ENCODE peak calls at places on chromosome 20, in six cellular contexts. G is AG04450, K is tibial artery, H is hepatocyte, Q is cardiac muscle cell, N is psoas muscle. I is an unnamed sample.
A peak's percentile ranks its signal among the peaks of the same experiment; 100 is the strongest.

GRCh38 chr20:56004611-56005388 is 519 bp downstream of the CBLN4 start:
- DNase-seq in G (no peak), K (no peak), H (no peak), Q (no peak), N (no peak), I (no peak)

GRCh38 chr20:24018796-24019195 is 30.2 kb upstream of the GGTLC1 start:
- DNase-seq in G (no peak), K (no peak), H (peak; percentile 9), Q (no peak), N (no peak), I (peak; percentile 64)

GRCh38 chr20:59273699-59274380 is 26.6 kb upstream of the EDN3 start:
- DNase-seq in G (no peak), K (no peak), H (no peak), Q (no peak), N (no peak), I (no peak)

GRCh38 chr20:6756961-6757595 is 10.4 kb upstream of the BMP2 start:
- DNase-seq in G (no peak), K (no peak), H (no peak), Q (no peak), N (no peak), I (no peak)

GRCh38 chr20:24836900-24837299 is 112.2 kb upstream of the CST7 start:
- DNase-seq in G (no peak), K (no peak), H (no peak), Q (no peak), N (no peak), I (no peak)

GRCh38 chr20:25207960-25208534 is 12.5 kb downstream of the ENTPD6 start:
- DNase-seq in G (no peak), K (no peak), H (no peak), Q (no peak), N (no peak), I (no peak)

GRCh38 chr20:32128167-32128566 is 18.7 kb downstream of the TM9SF4 start:
- DNase-seq in G (no peak), K (no peak), H (no peak), Q (no peak), N (no peak), I (no peak)

GRCh38 chr20:17565164-17565845 is 4.6 kb upstream of the DSTN start:
- DNase-seq in G (no peak), K (no peak), H (no peak), Q (no peak), N (no peak), I (no peak)

GRCh38 chr20:13458860-13459451 is 179.8 kb downstream of the TASP1 start:
- DNase-seq in G (no peak), K (no peak), H (peak; percentile 24), Q (peak; percentile 66), N (no peak), I (no peak)

GRCh38 chr20:48294196-48294595 is 508.9 kb upstream of the SULF2 start:
- DNase-seq in G (no peak), K (no peak), H (no peak), Q (peak; percentile 86), N (no peak), I (no peak)

GRCh38 chr20:61478611-61479305 is 226.7 kb downstream of the CDH4 start:
- DNase-seq in G (no peak), K (no peak), H (no peak), Q (no peak), N (no peak), I (no peak)

GRCh38 chr20:61483336-61484067 is 231.4 kb downstream of the CDH4 start:
- DNase-seq in G (no peak), K (no peak), H (no peak), Q (no peak), N (no peak), I (no peak)

GRCh38 chr20:61480158-61480825 is 228.2 kb downstream of the CDH4 start:
- DNase-seq in G (no peak), K (no peak), H (no peak), Q (no peak), N (no peak), I (no peak)

GRCh38 chr20:61482901-61483300 is 230.8 kb downstream of the CDH4 start:
- DNase-seq in G (no peak), K (no peak), H (no peak), Q (no peak), N (no peak), I (no peak)

DNA sequence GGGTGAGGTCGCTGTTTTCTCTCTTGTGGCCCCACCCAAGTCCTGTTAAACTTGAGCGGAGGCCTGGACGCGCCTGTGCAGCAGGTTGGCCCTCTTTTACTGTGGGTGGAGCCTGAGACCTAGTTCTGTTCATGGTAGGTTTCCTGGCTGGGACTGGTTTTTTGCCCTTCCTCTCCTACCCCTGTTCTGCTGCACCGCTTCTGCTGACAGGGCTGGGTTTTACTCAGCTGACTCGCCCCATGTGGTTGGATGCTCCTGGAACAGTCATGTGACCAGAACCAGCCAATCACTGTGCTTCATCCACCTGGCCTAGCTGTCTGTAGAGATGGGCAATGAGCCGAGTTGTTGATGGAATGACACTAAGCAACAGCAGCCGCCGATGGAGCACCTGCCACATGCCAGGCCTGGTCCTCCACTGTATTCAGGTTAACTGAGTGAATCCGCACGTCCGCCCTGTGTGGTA is 230.4 kb downstream of the CDH4 start:
- DNase-seq in G (no peak), K (no peak), H (no peak), Q (no peak), N (no peak), I (peak; percentile 22)
- H3K27ac ChIP-seq in G (no peak overlapping the region), K (no peak overlapping the region), H (no peak overlapping the region), Q (no peak overlapping the region), N (no peak overlapping the region), I (no peak overlapping the region)

GRCh38 chr20:20555838-20556237 is 156.6 kb downstream of the RALGAPA2 start:
- DNase-seq in G (no peak), K (no peak), H (no peak), Q (no peak), N (no peak), I (no peak)
- H3K27ac ChIP-seq in G (no peak overlapping the region), K (no peak overlapping the region), H (no peak overlapping the region), Q (no peak overlapping the region), N (no peak overlapping the region), I (no peak overlapping the region)

GRCh38 chr20:1389703-1390385 is 3.0 kb downstream of the FKBP1A start:
- DNase-seq in G (no peak), K (no peak), H (no peak), Q (peak; percentile 52), N (no peak), I (no peak)

GRCh38 chr20:1386323-1386722 is 6.5 kb downstream of the FKBP1A start:
- DNase-seq in G (no peak), K (no peak), H (no peak), Q (no peak), N (no peak), I (no peak)

GRCh38 chr20:1388253-1388652 is 4.6 kb downstream of the FKBP1A start:
- DNase-seq in G (no peak), K (no peak), H (no peak), Q (no peak), N (no peak), I (no peak)

GRCh38 chr20:1390552-1391403 is 2.1 kb downstream of the FKBP1A start:
- DNase-seq in G (no peak), K (no peak), H (no peak), Q (no peak), N (no peak), I (no peak)

GRCh38 chr20:1388706-1389483 is 4.0 kb downstream of the FKBP1A start:
- DNase-seq in G (no peak), K (no peak), H (no peak), Q (no peak), N (no peak), I (no peak)
- H3K27ac ChIP-seq in G (no peak overlapping the region), K (no peak overlapping the region), H (no peak overlapping the region), Q (no peak overlapping the region), N (no peak overlapping the region), I (peak overlapping the region; percentile 67)

GRCh38 chr20:63635431-63636141 is 8.7 kb upstream of the GMEB2 start:
- DNase-seq in G (no peak), K (no peak), H (no peak), Q (no peak), N (no peak), I (no peak)
- H3K27ac ChIP-seq in G (no peak overlapping the region), K (no peak overlapping the region), H (no peak overlapping the region), Q (no peak overlapping the region), N (no peak overlapping the region), I (no peak overlapping the region)

GRCh38 chr20:37914367-37914671 is 11.4 kb downstream of the VSTM2L start:
- DNase-seq in G (no peak), K (no peak), H (no peak), Q (no peak), N (no peak), I (no peak)
- H3K27ac ChIP-seq in G (no peak overlapping the region), K (no peak overlapping the region), H (no peak overlapping the region), Q (peak overlapping the region; percentile 92), N (no peak overlapping the region), I (no peak overlapping the region)

GRCh38 chr20:53679597-53680309 is 86.1 kb upstream of the ZNF217 start:
- DNase-seq in G (no peak), K (no peak), H (no peak), Q (no peak), N (no peak), I (no peak)
- H3K27ac ChIP-seq in G (no peak overlapping the region), K (no peak overlapping the region), H (peak overlapping the region; percentile 84), Q (peak overlapping the region; percentile 65), N (no peak overlapping the region), I (no peak overlapping the region)

DNA sequence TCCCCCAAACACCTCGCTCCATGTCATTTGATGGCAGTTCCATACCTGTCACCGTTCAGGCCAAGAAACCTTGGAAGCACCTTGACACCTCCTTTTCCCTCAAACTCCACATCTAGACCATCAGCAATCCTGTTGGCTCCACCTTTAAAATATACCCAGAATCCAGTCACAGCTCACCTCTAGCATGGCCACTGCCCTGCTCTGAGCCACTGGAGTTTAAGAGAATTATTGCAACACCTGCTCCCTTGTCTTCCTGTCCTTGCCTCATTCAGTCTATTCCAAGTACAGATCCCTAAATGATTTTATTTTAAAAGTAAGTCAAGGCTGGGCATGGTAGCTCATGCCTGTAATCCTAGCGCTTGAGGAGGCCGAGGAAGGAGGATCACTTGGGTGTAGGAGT is 11.6 kb upstream of the TRIB3 start:
- DNase-seq in G (no peak), K (no peak), H (no peak), Q (no peak), N (no peak), I (no peak)
- H3K27ac ChIP-seq in G (no peak overlapping the region), K (no peak overlapping the region), H (no peak overlapping the region), Q (no peak overlapping the region), N (no peak overlapping the region), I (peak overlapping the region; percentile 100)

DNA sequence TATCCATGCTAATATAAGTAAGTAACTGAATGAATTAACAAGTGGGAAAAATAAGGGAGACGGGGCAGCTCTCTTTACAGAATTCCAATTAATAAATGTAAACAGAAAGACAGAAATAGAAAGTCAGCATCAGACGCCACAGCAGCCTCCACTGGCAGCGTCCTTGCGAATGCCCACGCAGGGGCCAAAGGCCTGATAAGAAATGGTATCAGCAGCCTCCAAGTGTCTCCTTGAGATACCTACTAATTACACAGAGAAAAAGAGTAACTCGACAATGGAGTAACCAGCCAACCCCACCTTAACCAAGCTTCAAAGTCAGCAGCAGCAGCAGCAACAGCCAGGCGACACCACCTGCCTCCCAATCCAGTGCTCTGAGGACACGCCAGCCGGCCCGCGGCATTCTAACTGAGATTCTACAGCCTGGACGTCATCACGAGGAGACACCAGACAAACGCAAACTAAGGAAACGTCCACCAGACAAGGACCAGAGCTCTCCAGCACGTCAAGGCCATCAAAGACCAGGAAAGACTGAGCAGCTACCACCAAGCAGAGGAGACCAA is 78.8 kb downstream of the TAF4 start:
- DNase-seq in G (no peak), K (no peak), H (no peak), Q (no peak), N (no peak), I (no peak)
- H3K27ac ChIP-seq in G (no peak overlapping the region), K (no peak overlapping the region), H (no peak overlapping the region), Q (peak overlapping the region; percentile 64), N (no peak overlapping the region), I (no peak overlapping the region)

GRCh38 chr20:53748176-53748575 is 154.5 kb upstream of the ZNF217 start:
- DNase-seq in G (no peak), K (no peak), H (no peak), Q (no peak), N (no peak), I (no peak)
- H3K27ac ChIP-seq in G (no peak overlapping the region), K (no peak overlapping the region), H (peak overlapping the region; percentile 91), Q (no peak overlapping the region), N (no peak overlapping the region), I (peak overlapping the region; percentile 91)